ENCODE peak calls at places on chromosomes 3 and 15, in ten cellular contexts. Y is transverse colon, H is stomach, Q is HCT116, R is SK-N-MC, T is suprapubic skin, W is prostate gland, I is HepG2, X is breast epithelium, U is sigmoid colon. C is an unnamed sample.

GRCh38 chr15:57496946-57497944 is 94.5 kb upstream of the MYZAP start:
- DNase-seq in Y (peak), H (peak), Q (no peak), R (no peak), T (no peak), W (peak), I (peak), X (peak), U (no peak), C (no peak)

GRCh38 chr3:197202694-197203093 is 95.7 kb downstream of the DLG1 start:
- DNase-seq in Y (no peak), H (no peak), Q (no peak), R (no peak), T (no peak), W (no peak), I (no peak), X (no peak), U (no peak), C (no peak)

GRCh38 chr3:54746722-54747121 is 181.1 kb downstream of the LRTM1 start:
- DNase-seq in Y (no peak), H (no peak), Q (no peak), R (no peak), T (no peak), W (no peak), I (no peak), X (no peak), U (no peak), C (no peak)

GRCh38 chr3:127964816-127965215 is 49.8 kb downstream of the KBTBD12 start:
- DNase-seq in Y (no peak), H (no peak), Q (no peak), R (no peak), T (no peak), W (no peak), I (no peak), X (no peak), U (no peak), C (no peak)

GRCh38 chr3:105944721-105945120 is 75.9 kb upstream of the CBLB start:
- DNase-seq in Y (no peak), H (no peak), Q (no peak), R (no peak), T (no peak), W (no peak), I (peak), X (no peak), U (no peak), C (no peak)

GRCh38 chr3:30227571-30228301 is 378.7 kb upstream of the TGFBR2 start:
- DNase-seq in Y (no peak), H (no peak), Q (peak), R (no peak), T (no peak), W (no peak), I (peak), X (no peak), U (no peak), C (peak)

GRCh38 chr3:125443923-125444322 is 68.8 kb upstream of the ZNF148 start:
- DNase-seq in Y (no peak), H (no peak), Q (no peak), R (no peak), T (no peak), W (no peak), I (no peak), X (no peak), U (no peak), C (no peak)

GRCh38 chr3:125062904-125063618 is 7.3 kb upstream of the HEG1 start:
- DNase-seq in Y (no peak), H (peak), Q (no peak), R (no peak), T (no peak), W (peak), I (peak), X (peak), U (no peak), C (peak)

GRCh38 chr15:100205549-100206295 is 136.1 kb downstream of the ADAMTS17 start:
- DNase-seq in Y (peak), H (no peak), Q (no peak), R (no peak), T (peak), W (no peak), I (no peak), X (no peak), U (no peak), C (no peak)

GRCh38 chr3:129592362-129593150 is 13.9 kb downstream of the PLXND1 start:
- DNase-seq in Y (peak), H (no peak), Q (no peak), R (no peak), T (peak), W (no peak), I (no peak), X (no peak), U (peak), C (peak)

GRCh38 chr3:129795596-129795995 is 97.9 kb downstream of the TMCC1 start:
- DNase-seq in Y (no peak), H (no peak), Q (peak), R (no peak), T (no peak), W (no peak), I (no peak), X (no peak), U (no peak), C (peak)

GRCh38 chr3:15309662-15310335 is 22.6 kb downstream of the SH3BP5 start:
- DNase-seq in Y (no peak), H (no peak), Q (no peak), R (no peak), T (peak), W (no peak), I (no peak), X (no peak), U (peak), C (peak)

GRCh38 chr3:196093271-196094111 is 11.6 kb upstream of the TFRC start:
- DNase-seq in Y (no peak), H (no peak), Q (no peak), R (no peak), T (peak), W (no peak), I (no peak), X (no peak), U (no peak), C (no peak)
- TF ChIP-seq POLR2AphosphoS5 in Y (no peak), H (no peak), Q (no peak), R (no peak), T (no peak), W (no peak), I (no peak), X (no peak), U (peak), C (no peak)

GRCh38 chr3:169627789-169628188 is 35.7 kb downstream of the MECOM start:
- DNase-seq in Y (no peak), H (peak), Q (no peak), R (no peak), T (no peak), W (no peak), I (no peak), X (no peak), U (no peak), C (no peak)
- H3K4me3 ChIP-seq in Y (no peak), H (no peak), Q (no peak), R (no peak), T (no peak), W (no peak), I (no peak), X (no peak), U (no peak), C (no peak)

GRCh38 chr15:67119238-67119846 is 53.9 kb downstream of the SMAD3 start:
- DNase-seq in Y (no peak), H (no peak), Q (no peak), R (no peak), T (no peak), W (no peak), I (no peak), X (no peak), U (no peak), C (no peak)

GRCh38 chr15:67120839-67121540 is 55.6 kb downstream of the SMAD3 start:
- DNase-seq in Y (peak), H (peak), Q (no peak), R (no peak), T (peak), W (peak), I (no peak), X (peak), U (peak), C (peak)

GRCh38 chr15:67124111-67124510 is 58.7 kb downstream of the SMAD3 start:
- DNase-seq in Y (no peak), H (no peak), Q (no peak), R (no peak), T (no peak), W (no peak), I (no peak), X (no peak), U (no peak), C (no peak)

GRCh38 chr15:67120009-67120838 is 54.8 kb downstream of the SMAD3 start:
- DNase-seq in Y (no peak), H (no peak), Q (no peak), R (no peak), T (no peak), W (no peak), I (no peak), X (no peak), U (no peak), C (peak)

GRCh38 chr15:67121725-67122600 is 56.6 kb downstream of the SMAD3 start:
- DNase-seq in Y (no peak), H (no peak), Q (no peak), R (no peak), T (no peak), W (no peak), I (no peak), X (no peak), U (no peak), C (no peak)
- H3K27ac ChIP-seq in Y (peak), H (peak), Q (no peak), R (no peak), T (peak), W (peak), I (no peak), X (peak), U (peak), C (peak)

GRCh38 chr3:45113625-45114050 is 32.5 kb downstream of the CDCP1 start:
- DNase-seq in Y (no peak), H (peak), Q (no peak), R (no peak), T (no peak), W (no peak), I (no peak), X (no peak), U (no peak), C (no peak)
- TF ChIP-seq POLR2AphosphoS5 in Y (no peak), H (peak), Q (no peak), R (no peak), T (no peak), W (no peak), I (no peak), X (no peak), U (no peak), C (no peak)

DNA sequence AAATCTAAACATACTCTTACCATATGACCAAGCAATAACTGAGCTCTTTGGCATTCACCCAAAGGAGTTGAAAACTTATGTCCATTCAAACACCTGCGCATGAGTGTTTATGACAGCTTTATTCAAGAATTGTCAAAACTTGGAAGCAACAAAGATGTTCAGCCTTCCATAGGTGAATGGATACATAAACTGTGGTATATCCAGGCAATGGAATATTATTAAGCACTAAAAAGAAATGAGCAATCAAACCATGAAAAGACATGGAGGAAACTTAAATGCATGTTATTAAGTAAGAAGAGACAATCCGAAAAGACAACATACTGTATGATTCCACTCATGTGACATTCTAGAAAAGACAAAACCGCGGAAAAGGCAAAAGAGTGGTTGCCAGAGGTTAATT is 312.0 kb upstream of the TMC3 start:
- DNase-seq in Y (no peak), H (no peak), Q (no peak), R (no peak), T (no peak), W (no peak), I (no peak), X (no peak), U (no peak), C (no peak)
- H3K4me3 ChIP-seq in Y (no peak), H (no peak), Q (no peak), R (no peak), T (no peak), W (no peak), I (no peak), X (no peak), U (no peak), C (no peak)

DNA sequence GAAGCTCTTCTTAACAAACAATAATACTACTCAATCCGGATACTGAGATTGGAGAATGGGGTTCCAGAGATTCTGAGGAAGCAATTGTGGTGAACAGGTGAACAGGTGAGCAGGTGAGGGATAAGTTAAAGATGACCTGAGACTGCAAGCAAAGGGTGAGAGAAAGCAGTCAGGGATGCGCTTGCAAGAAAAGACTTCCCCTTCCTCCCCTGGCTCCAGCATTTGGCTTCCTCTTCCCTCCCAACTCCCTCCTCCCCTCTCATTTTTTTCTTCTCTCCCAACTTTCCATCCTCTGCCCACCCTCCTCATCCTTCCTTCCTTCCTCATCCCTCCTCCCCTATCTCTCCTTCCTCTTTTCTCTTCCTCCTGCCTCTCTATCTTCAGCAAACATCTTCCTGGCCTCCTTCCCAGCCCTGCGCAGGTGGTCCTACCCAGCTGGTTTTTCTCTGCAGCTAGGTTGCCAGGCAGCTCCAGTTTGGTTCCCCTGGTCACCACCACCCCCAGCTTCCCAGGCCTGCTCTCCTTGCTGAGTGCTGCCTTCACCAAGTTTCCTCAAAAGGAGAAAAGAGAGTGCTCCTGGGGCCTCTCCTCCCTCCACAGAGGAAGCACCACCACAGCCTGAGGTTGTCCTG is 10.5 kb upstream of the VIPR1 start:
- DNase-seq in Y (no peak), H (peak), Q (no peak), R (no peak), T (peak), W (peak), I (no peak), X (peak), U (peak), C (no peak)
- H3K27ac ChIP-seq in Y (no peak), H (no peak), Q (no peak), R (no peak), T (no peak), W (peak), I (no peak), X (no peak), U (no peak), C (no peak)

GRCh38 chr15:51156957-51157356 is 62.3 kb upstream of the TNFAIP8L3 start:
- DNase-seq in Y (no peak), H (no peak), Q (no peak), R (no peak), T (no peak), W (no peak), I (no peak), X (no peak), U (no peak), C (no peak)
- TF ChIP-seq POLR2AphosphoS5 in Y (no peak), H (no peak), Q (no peak), R (no peak), T (no peak), W (no peak), I (no peak), X (no peak), U (no peak), C (no peak)

DNA sequence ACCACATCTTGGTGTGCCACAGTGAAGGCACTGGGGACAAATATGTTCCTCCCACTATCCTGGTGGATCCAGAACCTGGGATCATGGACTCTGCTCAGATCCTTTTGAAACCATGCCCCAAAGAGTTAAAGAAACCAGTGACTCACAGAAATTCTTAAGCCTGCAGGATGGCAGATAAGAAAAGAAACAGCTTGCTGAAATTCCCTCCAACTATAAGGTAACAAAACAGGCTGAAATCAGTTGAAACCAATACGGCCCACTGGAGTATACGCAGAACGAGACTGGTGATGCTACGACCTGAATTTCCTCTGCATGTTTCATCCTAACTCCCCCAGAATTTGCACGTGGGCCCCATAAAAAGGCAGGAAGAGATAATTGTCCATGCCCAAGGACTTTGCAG is 209.6 kb downstream of the TJP1 start:
- DNase-seq in Y (no peak), H (no peak), Q (no peak), R (no peak), T (no peak), W (no peak), I (no peak), X (no peak), U (no peak), C (peak)
- H3K4me3 ChIP-seq in Y (no peak), H (no peak), Q (no peak), R (no peak), T (no peak), W (no peak), I (no peak), X (no peak), U (no peak), C (no peak)

GRCh38 chr3:49723301-49723630 is 485 bp downstream of the GMPPB start:
- DNase-seq in Y (peak), H (peak), Q (peak), R (no peak), T (peak), W (peak), I (peak), X (peak), U (peak), C (no peak)
- H3K27ac ChIP-seq in Y (peak), H (peak), Q (peak), R (no peak), T (peak), W (peak), I (peak), X (peak), U (peak), C (peak)